ENCODE peak calls at places on chromosomes 4 and X, in nine cellular contexts. R, Z, S, D, B, X, W, U and L are unnamed samples.

GRCh38 chrX:40573763-40574162 is 7.0 kb upstream of the ATP6AP2 start:
- DNase-seq in R (no peak), Z (no peak), S (no peak), D (no peak), B (peak; percentile 17), X (no peak), W (no peak), U (no peak), L (peak; percentile 44)

GRCh38 chr4:84597450-84597849 is 14.5 kb downstream of the CDS1 start:
- DNase-seq in R (no peak), Z (no peak), S (no peak), D (no peak), B (peak; percentile 91), X (no peak), W (no peak), U (no peak), L (no peak)

GRCh38 chrX:118116308-118117068 is at the start of gene KLHL13:
- DNase-seq in R (no peak), Z (peak; percentile 16), S (peak; percentile 42), D (peak; percentile 61), B (no peak), X (peak; percentile 10), W (peak; percentile 57), U (peak; percentile 72), L (peak; percentile 4)

GRCh38 chr4:8776366-8776765 is 95.3 kb downstream of the HMX1 start:
- DNase-seq in R (no peak), Z (no peak), S (peak; percentile 10), D (peak; percentile 47), B (no peak), X (no peak), W (peak; percentile 47), U (no peak), L (no peak)

GRCh38 chrX:23003121-23003520 is 3.4 kb downstream of the DDX53 start:
- DNase-seq in R (no peak), Z (peak; percentile 42), S (no peak), D (no peak), B (peak; percentile 11), X (peak; percentile 34), W (no peak), U (no peak), L (peak; percentile 46)

GRCh38 chrX:133045986-133046385 is 50.9 kb downstream of the USP26 start:
- DNase-seq in R (no peak), Z (no peak), S (no peak), D (no peak), B (peak; percentile 32), X (peak; percentile 8), W (no peak), U (no peak), L (peak; percentile 51)

GRCh38 chr4:113683143-113683542 is 78.4 kb downstream of the CAMK2D start:
- DNase-seq in R (no peak), Z (no peak), S (no peak), D (no peak), B (peak; percentile 63), X (no peak), W (no peak), U (no peak), L (no peak)

GRCh38 chr4:87589531-87589930 is 18.8 kb upstream of the DSPP start:
- DNase-seq in R (peak; percentile 6), Z (peak; percentile 86), S (no peak), D (no peak), B (peak; percentile 95), X (peak; percentile 90), W (no peak), U (no peak), L (peak; percentile 97)

GRCh38 chr4:94558392-94558920 is 106.7 kb downstream of the PDLIM5 start:
- DNase-seq in R (no peak), Z (no peak), S (no peak), D (no peak), B (peak; percentile 43), X (no peak), W (no peak), U (no peak), L (no peak)
- H3K4me3 ChIP-seq in R (no peak overlapping the region), Z (no peak overlapping the region), S (no peak overlapping the region), D (no peak overlapping the region), B (no peak overlapping the region), X (no peak overlapping the region), W (no peak overlapping the region), U (no peak overlapping the region), L (no peak overlapping the region)

DNA sequence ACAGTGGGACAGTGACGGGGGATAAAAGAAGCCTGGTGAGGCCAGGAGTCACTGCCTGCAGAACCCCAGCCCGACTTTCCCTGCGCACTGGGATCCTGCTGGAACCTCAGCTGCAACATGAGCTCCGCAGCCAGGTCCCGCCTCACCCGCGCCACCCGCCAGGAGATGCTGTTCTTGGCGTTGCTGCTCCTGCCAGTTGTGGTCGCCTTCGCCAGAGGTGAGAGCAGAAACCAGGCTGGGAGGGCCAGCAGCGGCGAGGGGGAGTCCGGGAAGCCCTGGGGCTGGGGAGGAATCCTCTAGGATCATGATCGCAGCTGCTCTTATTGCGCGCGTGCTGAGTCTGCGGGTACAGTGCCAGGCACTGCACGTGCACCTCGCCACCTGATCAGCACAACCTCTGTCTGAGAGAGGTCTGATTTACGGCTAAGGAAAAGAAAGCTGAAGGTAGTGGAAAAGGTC is at the start of gene PF4V1:
- DNase-seq in R (no peak), Z (no peak), S (no peak), D (peak; percentile 85), B (no peak), X (peak; percentile 53), W (no peak), U (no peak), L (peak; percentile 57)
- TF ChIP-seq CTCF in R (peak; percentile 30), Z (peak; percentile 52), S (no peak), D (no peak), B (peak; percentile 57), X (peak; percentile 42), W (no peak), U (no peak), L (peak; percentile 54)

DNA sequence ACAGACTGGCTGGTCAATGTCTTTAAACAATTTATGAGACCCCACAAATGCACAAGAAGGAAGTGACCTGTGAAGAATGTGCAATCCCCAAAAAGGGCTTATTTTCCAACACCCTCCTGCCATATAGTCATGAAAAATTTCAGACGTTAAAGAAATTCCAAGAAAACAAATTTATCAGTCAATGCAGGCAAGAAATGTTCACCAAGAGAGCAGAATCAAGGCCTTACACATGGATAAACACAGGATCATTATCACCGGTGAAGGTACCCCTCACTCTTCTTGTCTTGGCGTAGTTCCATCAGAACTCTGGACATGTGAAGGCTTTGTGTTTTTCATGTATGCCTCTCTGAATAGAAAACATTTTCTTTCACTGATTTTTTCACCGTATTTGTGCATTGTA is 186.7 kb upstream of the GALNTL6 start:
- DNase-seq in R (no peak), Z (no peak), S (no peak), D (no peak), B (no peak), X (no peak), W (no peak), U (no peak), L (no peak)
- H3K4me3 ChIP-seq in R (no peak overlapping the region), Z (no peak overlapping the region), S (no peak overlapping the region), D (no peak overlapping the region), B (no peak overlapping the region), X (no peak overlapping the region), W (no peak overlapping the region), U (no peak overlapping the region), L (no peak overlapping the region)

DNA sequence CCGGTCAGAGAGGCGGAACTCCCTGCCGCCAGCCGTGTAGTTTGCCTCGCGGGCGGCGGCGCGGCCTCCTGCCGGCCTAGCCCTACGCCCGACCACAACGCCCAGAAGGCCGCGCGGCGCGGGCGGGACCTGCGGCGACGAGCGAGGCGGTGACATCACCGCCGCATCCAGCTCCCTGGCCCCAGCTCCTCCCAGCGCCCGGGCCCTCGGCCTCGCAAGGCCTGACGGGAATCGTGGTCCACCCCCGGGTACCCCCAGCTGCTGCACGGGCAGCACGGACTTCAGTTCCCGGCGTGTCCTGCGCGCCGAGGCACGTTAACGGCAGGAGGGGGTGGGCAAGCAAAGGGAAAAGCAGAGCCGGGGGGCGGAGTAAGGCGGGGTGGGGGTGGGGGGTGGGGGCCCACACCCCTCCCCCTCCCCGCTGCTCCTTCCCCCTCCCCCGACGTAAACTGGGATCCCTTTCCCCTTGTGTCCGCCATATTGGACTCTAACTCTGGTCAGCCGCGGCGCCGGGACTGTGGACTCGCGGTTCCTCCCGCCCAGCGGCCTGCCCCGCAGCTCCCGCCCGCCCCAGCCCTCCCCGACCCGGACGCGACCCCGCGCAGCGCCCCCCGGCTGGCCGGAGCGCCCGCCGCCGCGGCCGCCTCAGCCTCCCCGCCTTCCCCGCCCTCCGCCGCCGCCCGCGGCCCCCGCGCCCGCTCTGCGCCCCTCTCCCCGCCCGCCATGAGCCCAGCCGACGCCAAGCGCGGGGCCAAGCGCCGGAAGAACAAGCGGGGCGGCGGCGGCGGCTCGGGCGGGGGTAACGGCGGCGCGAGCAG is at the start of gene FAM193A:
- DNase-seq in R (peak; percentile 95), Z (peak; percentile 99), S (peak; percentile 100), D (peak; percentile 100), B (peak; percentile 96), X (peak; percentile 100), W (peak; percentile 100), U (peak; percentile 100), L (peak; percentile 100)
- TF ChIP-seq CTCF in R (no peak), Z (no peak), S (no peak), D (peak; percentile 34), B (no peak), X (no peak), W (no peak), U (no peak), L (no peak)

DNA sequence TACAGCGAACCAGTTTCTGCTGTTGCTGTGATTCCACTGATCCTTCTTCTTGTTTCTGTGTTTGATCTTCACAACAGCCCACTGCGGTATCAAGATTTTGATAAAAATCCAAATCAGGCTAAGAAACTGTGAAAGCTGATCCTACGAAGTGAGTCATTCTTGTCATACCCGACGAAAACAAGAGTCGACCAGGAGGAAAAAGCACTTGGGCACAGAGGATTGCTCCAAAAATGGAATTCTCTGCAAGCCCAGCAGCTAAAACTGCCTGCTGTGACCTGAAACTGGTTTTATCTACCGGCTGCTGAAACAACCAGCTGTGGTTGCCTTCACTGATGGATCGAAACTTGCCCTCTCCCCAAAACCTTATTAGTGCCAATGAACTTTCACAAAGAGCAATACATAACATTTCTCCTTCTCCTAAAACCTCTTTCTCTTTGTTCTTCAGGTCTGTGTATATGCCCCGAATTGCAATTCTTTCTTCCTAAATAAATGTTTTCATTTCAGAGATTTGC is 607.0 kb upstream of the PRKX start:
- DNase-seq in R (no peak), Z (no peak), S (no peak), D (no peak), B (no peak), X (no peak), W (no peak), U (no peak), L (no peak)
- H3K4me3 ChIP-seq in R (no peak overlapping the region), Z (no peak overlapping the region), S (no peak overlapping the region), D (no peak overlapping the region), B (no peak overlapping the region), X (no peak overlapping the region), W (no peak overlapping the region), U (no peak overlapping the region), L (no peak overlapping the region)

GRCh38 chr4:124785645-124786044 is 73.1 kb upstream of the ANKRD50 start:
- DNase-seq in R (no peak), Z (no peak), S (no peak), D (no peak), B (no peak), X (no peak), W (no peak), U (no peak), L (no peak)
- TF ChIP-seq CTCF in R (no peak), Z (no peak), S (peak; percentile 13), D (no peak), B (no peak), X (no peak), W (no peak), U (no peak), L (no peak)